ENCODE peak calls at places on chromosomes 3 and 15, in five cellular contexts. G, F, C, J and T are unnamed samples.

GRCh38 chr3:177753498-177754155 is 556.3 kb upstream of the TBL1XR1 start:
- DNase-seq in C (no peak), G (no peak), J (no peak), F (no peak), T (no peak)

GRCh38 chr3:27623085-27623753 is 98.9 kb downstream of the EOMES start:
- DNase-seq in G (peak; percentile 19), C (no peak), J (peak; percentile 76), F (no peak), T (no peak)

GRCh38 chr15:99495430-99496301 is 70.1 kb upstream of the MEF2A start:
- DNase-seq in C (no peak), G (peak; percentile 27), F (no peak), J (no peak), T (no peak)

GRCh38 chr15:53549697-53550315 is 209.7 kb downstream of the WDR72 start:
- DNase-seq in J (no peak), G (peak; percentile 7), C (no peak), F (no peak), T (no peak)

GRCh38 chr3:73036694-73037368 is 24.6 kb upstream of the EBLN2 start:
- DNase-seq in F (no peak), C (no peak), J (no peak), G (no peak), T (no peak)

GRCh38 chr15:93244691-93245615 is 155.9 kb upstream of the RGMA start:
- DNase-seq in G (no peak), C (no peak), J (no peak), F (no peak), T (no peak)

GRCh38 chr3:57281710-57282109 is 10.8 kb downstream of the ASB14 start:
- DNase-seq in G (no peak), C (no peak), F (no peak), J (no peak), T (no peak)

GRCh38 chr3:44910693-44911092 is 36.3 kb downstream of the TGM4 start:
- DNase-seq in C (no peak), J (no peak), G (no peak), F (no peak), T (no peak)

GRCh38 chr15:62928996-62929350 is 113.6 kb upstream of the TPM1 start:
- DNase-seq in F (no peak), C (no peak), G (no peak), J (peak; percentile 55), T (no peak)

GRCh38 chr15:44265757-44266156 is 22.8 kb upstream of the GOLM2 start:
- DNase-seq in J (no peak), F (no peak), C (no peak), G (no peak), T (no peak)

GRCh38 chr15:35289029-35289617 is 204.0 kb upstream of the NANOGP8 start:
- DNase-seq in G (peak; percentile 75), C (no peak), F (no peak), J (peak; percentile 42), T (no peak)

GRCh38 chr3:71016141-71016845 is 567.2 kb downstream of the FOXP1 start:
- DNase-seq in J (no peak), F (no peak), G (no peak), C (no peak), T (no peak)

GRCh38 chr3:52350436-52350835 is 34.3 kb downstream of the DNAH1 start:
- DNase-seq in F (no peak), C (peak; percentile 14), J (no peak), G (no peak), T (no peak)

GRCh38 chr3:151537751-151538150 is 76.9 kb upstream of the IGSF10 start:
- DNase-seq in C (no peak), F (no peak), J (no peak), G (no peak), T (no peak)

GRCh38 chr15:86743283-86743903 is 663.7 kb downstream of the AGBL1 start:
- DNase-seq in G (peak; percentile 73), J (peak; percentile 10), C (no peak), F (no peak), T (peak; percentile 36)

GRCh38 chr15:62119224-62119925 is 45.7 kb downstream of the C2CD4B start:
- DNase-seq in G (peak; percentile 73), J (peak; percentile 53), F (no peak), C (no peak), T (no peak)

GRCh38 chr3:49940667-49941249 is 808 bp downstream of the RBM6 start:
- DNase-seq in J (no peak), G (peak; percentile 10), C (no peak), F (no peak), T (no peak)

GRCh38 chr3:195458188-195458800 is 15.5 kb upstream of the ACAP2 start:
- DNase-seq in J (no peak), G (no peak), C (no peak), F (no peak), T (no peak)

GRCh38 chr3:79973482-79973881 is 205.7 kb upstream of the ROBO1 start:
- DNase-seq in J (no peak), C (no peak), F (no peak), G (no peak), T (no peak)

GRCh38 chr3:126440709-126440995 is 35.0 kb downstream of the ZXDC start:
- DNase-seq in G (no peak), F (peak; percentile 37), J (no peak), C (no peak), T (peak; percentile 18)

GRCh38 chr3:128448491-128448890 is 18.2 kb downstream of the DNAJB8 start:
- DNase-seq in F (no peak), C (no peak), J (no peak), G (no peak), T (no peak)

GRCh38 chr15:61613729-61614128 is 384.6 kb upstream of the RORA start:
- DNase-seq in F (no peak), G (no peak), C (no peak), J (no peak), T (no peak)

GRCh38 chr15:44735482-44736260 is 657 bp upstream of the TRIM69 start:
- DNase-seq in C (no peak), J (no peak), F (no peak), G (no peak), T (no peak)

GRCh38 chr3:38450853-38451252 is 2.8 kb upstream of the ACVR2B start:
- DNase-seq in G (no peak), F (no peak), C (no peak), J (no peak), T (no peak)

GRCh38 chr3:125062904-125063618 is 7.3 kb upstream of the HEG1 start:
- DNase-seq in G (peak; percentile 59), J (peak; percentile 53), C (no peak), F (peak; percentile 74), T (peak; percentile 40)

GRCh38 chr3:11944052-11944673 is 60.0 kb upstream of the SYN2 start:
- DNase-seq in F (no peak), J (peak; percentile 56), C (no peak), G (peak; percentile 54), T (peak; percentile 28)

GRCh38 chr15:25188051-25188450 is 233.3 kb downstream of the SNRPN start:
- DNase-seq in C (no peak), G (no peak), J (no peak), F (no peak), T (no peak)

GRCh38 chr3:50264389-50264963 is 4.5 kb upstream of the SEMA3B start:
- DNase-seq in J (peak; percentile 48), F (peak; percentile 89), C (peak; percentile 77), G (peak; percentile 98), T (peak; percentile 65)

GRCh38 chr15:39118510-39118909 is 462.4 kb upstream of the THBS1 start:
- DNase-seq in J (no peak), F (no peak), C (no peak), G (no peak), T (no peak)

DNA sequence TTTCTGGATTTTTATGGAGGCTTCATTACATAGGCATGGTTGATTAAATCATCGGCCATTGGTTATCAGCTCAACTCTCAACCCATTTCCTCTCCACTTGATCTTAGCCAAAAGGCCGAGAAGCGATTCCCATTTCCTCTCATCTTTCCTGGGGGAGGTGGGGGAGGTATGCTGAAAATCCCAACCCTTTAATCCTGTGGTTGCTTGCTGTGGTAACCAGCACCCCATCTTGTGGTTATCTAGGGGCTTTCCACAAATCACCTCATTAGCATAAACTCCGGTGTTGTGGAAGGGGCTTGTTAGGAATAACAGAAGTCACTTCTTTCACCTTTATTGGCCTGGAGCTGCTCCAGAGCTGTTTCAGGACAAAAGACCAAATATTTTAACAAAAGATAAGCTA is 20.9 kb downstream of the PDE8A start:
- DNase-seq in G (no peak), C (no peak), F (no peak), J (no peak), T (no peak)
- H3K4me1 ChIP-seq in G (peaks cover 17% of the 10 kb centered on the region), C (peaks cover 40% of the 10 kb centered on the region), F (peaks cover 34% of the 10 kb centered on the region), J (peaks cover 54% of the 10 kb centered on the region), T (peaks cover 83% of the 10 kb centered on the region)

GRCh38 chr15:98442379-98442833 is 205.9 kb upstream of the IGF1R start:
- DNase-seq in G (peak; percentile 87), J (peak; percentile 80), F (no peak), C (no peak), T (peak; percentile 60)
- TF ChIP-seq CTCF in G (peak; percentile 89), J (peak; percentile 97), F (peak; percentile 78), C (peak; percentile 58), T (no peak)

GRCh38 chr15:66498501-66499386 is 1.2 kb upstream of the SNAPC5 start:
- DNase-seq in J (no peak), C (no peak), F (no peak), G (peak; percentile 24), T (no peak)
- H3K4me1 ChIP-seq in J (peaks cover 56% of the 10 kb centered on the region), C (peaks cover 25% of the 10 kb centered on the region), F (peaks cover 44% of the 10 kb centered on the region), G (peaks cover 23% of the 10 kb centered on the region), T (peaks cover 23% of the 10 kb centered on the region)

DNA sequence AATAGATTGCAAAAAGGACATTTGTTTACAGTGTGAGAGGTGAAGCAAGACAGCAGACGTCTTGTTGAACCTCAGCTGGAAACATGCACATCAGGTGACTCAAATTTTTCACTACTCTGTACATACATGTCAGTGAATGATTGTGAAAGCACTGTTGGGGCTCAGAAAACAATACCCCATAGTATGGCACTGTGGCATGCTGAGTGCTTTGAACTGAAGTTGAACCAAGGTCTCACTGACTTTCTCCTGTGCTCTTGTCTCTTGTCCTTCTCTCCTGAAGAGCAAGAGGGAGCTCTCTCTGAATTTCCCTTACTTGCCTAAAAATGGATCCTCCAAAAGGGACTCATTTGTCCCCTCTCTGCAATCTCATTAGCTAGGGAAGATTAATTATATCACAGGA is 24.5 kb upstream of the NEDD4 start:
- DNase-seq in C (no peak), J (no peak), G (no peak), F (no peak), T (no peak)
- TF ChIP-seq CTCF in C (no peak), J (peak; percentile 12), G (no peak), F (no peak), T (no peak)